ENCODE peak calls at places on chromosomes 6 and 20, in eight cellular contexts. O is CD8-positive, alpha-beta memory T cell; H is skeletal muscle cell; P is endodermal cell; G is keratinocyte; K is fibroblast of the aortic adventitia; U is WERI-Rb-1; W is right cardiac atrium. D is an unnamed sample.

GRCh38 chr6:147322299-147323162 is 118.3 kb downstream of the STXBP5 start:
- DNase-seq in H (peak), U (no peak), G (no peak), W (no peak), O (no peak), P (no peak), K (peak), D (no peak)

GRCh38 chr6:64750910-64751309 is 956.1 kb downstream of the EYS start:
- DNase-seq in P (no peak), H (no peak), W (no peak), U (no peak), O (peak), G (no peak), K (no peak), D (no peak)

GRCh38 chr6:149032599-149033405 is 284.7 kb upstream of the TAB2 start:
- DNase-seq in K (peak), G (no peak), P (no peak), U (no peak), W (no peak), H (peak), O (peak), D (no peak)

GRCh38 chr6:150813993-150814359 is 51.5 kb upstream of the MTHFD1L start:
- DNase-seq in P (no peak), G (no peak), K (peak), W (no peak), U (no peak), H (no peak), O (no peak), D (peak)

GRCh38 chr20:54256202-54256601 is 48.3 kb downstream of the PFDN4 start:
- DNase-seq in P (no peak), G (no peak), K (peak), U (no peak), O (no peak), H (no peak), W (no peak), D (no peak)

GRCh38 chr6:76861403-76861802 is 601.9 kb downstream of the HTR1B start:
- DNase-seq in K (no peak), U (peak), H (no peak), P (peak), W (no peak), G (no peak), O (no peak), D (no peak)

GRCh38 chr6:5501837-5502236 is 240.5 kb downstream of the FARS2 start:
- DNase-seq in G (no peak), P (no peak), W (no peak), U (no peak), K (no peak), H (no peak), O (no peak), D (no peak)

GRCh38 chr6:4270799-4271198 is 135.4 kb upstream of the ECI2 start:
- DNase-seq in U (no peak), G (no peak), K (peak), W (no peak), P (no peak), O (no peak), H (no peak), D (no peak)

GRCh38 chr20:10863337-10864060 is 189.7 kb upstream of the JAG1 start:
- DNase-seq in G (no peak), P (no peak), O (no peak), H (peak), W (no peak), K (peak), U (no peak), D (peak)

GRCh38 chr6:116500969-116501433 is 10.4 kb upstream of the CALHM5 start:
- DNase-seq in P (no peak), W (peak), U (no peak), G (peak), O (no peak), H (no peak), K (peak), D (peak)

GRCh38 chr6:151044465-151045441 is 179.3 kb downstream of the MTHFD1L start:
- DNase-seq in K (peak), O (no peak), W (no peak), P (peak), U (no peak), H (peak), G (no peak), D (peak)

GRCh38 chr6:87706187-87706966 is 4.3 kb upstream of the AKIRIN2 start:
- DNase-seq in U (no peak), P (no peak), O (no peak), H (no peak), W (no peak), G (no peak), K (peak), D (no peak)

GRCh38 chr6:166724576-166724975 is 97.5 kb upstream of the RPS6KA2 start:
- DNase-seq in P (peak), K (no peak), O (no peak), U (no peak), H (no peak), W (no peak), G (no peak), D (no peak)

GRCh38 chr6:157563611-157564284 is 182.8 kb downstream of the ZDHHC14 start:
- DNase-seq in O (no peak), U (no peak), H (no peak), G (no peak), K (no peak), W (no peak), P (no peak), D (no peak)

GRCh38 chr6:125157725-125158124 is 4.2 kb downstream of the TPD52L1 start:
- DNase-seq in P (no peak), H (no peak), O (no peak), G (no peak), W (no peak), U (peak), K (no peak), D (no peak)

GRCh38 chr6:16725145-16725864 is 36.0 kb downstream of the ATXN1 start:
- DNase-seq in W (no peak), O (no peak), H (peak), K (peak), G (no peak), U (no peak), P (no peak), D (peak)

GRCh38 chr20:23156170-23156841 is 70.2 kb upstream of the CD93 start:
- DNase-seq in W (peak), U (no peak), H (no peak), O (no peak), G (no peak), P (peak), K (peak), D (no peak)

GRCh38 chr6:139448094-139448649 is 73.7 kb upstream of the CITED2 start:
- DNase-seq in H (no peak), P (no peak), O (no peak), K (peak), G (no peak), W (no peak), U (no peak), D (no peak)

GRCh38 chr6:168037242-168037641 is 39.8 kb downstream of the KIF25 start:
- DNase-seq in U (no peak), P (no peak), W (peak), K (no peak), H (no peak), G (no peak), O (no peak), D (no peak)

GRCh38 chr6:124536792-124537191 is 425.4 kb upstream of the RNF217 start:
- DNase-seq in P (no peak), H (no peak), G (no peak), W (no peak), U (no peak), O (no peak), K (no peak), D (no peak)

DNA sequence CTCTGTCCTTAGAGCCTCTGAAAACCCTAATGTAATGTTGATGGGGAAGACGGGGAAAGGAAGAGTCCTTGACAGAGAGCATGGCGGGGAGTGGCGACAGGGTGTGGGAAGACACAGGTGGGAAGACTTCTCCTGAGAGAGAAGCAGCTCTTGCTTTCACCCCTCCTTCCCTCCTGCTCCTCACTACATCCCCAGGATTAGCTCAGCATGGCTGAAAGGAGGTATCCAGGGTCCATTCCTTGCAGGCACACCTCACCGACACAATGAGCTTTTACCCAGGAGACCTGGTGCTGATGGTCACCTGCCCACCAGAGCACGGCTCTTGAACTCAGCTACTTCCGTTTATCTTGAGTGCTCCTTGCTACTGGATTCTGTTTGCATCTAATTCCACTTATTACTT is 469.3 kb downstream of the CDH26 start:
- DNase-seq in H (no peak), P (no peak), K (no peak), G (no peak), U (no peak), O (no peak), W (no peak), D (no peak)
- H3K4me3 ChIP-seq in H (no peak), P (no peak), K (no peak), G (no peak), U (no peak), O (no peak), W (no peak), D (no peak)

GRCh38 chr6:146110990-146111389 is 82.1 kb downstream of the GRM1 start:
- DNase-seq in H (no peak), G (no peak), W (no peak), K (no peak), U (no peak), O (no peak), P (no peak), D (no peak)
- H3K4me3 ChIP-seq in H (no peak), G (no peak), W (no peak), K (no peak), U (no peak), O (no peak), P (no peak), D (no peak)

GRCh38 chr20:3935295-3935955 is 46.2 kb downstream of the PANK2 start:
- DNase-seq in H (no peak), U (no peak), P (no peak), K (peak), G (no peak), W (peak), O (no peak), D (no peak)

GRCh38 chr20:3932277-3933073 is 43.3 kb downstream of the PANK2 start:
- DNase-seq in G (no peak), K (peak), P (no peak), O (no peak), H (no peak), W (no peak), U (no peak), D (no peak)

GRCh38 chr20:3931664-3932063 is 42.5 kb downstream of the PANK2 start:
- DNase-seq in H (no peak), O (no peak), G (no peak), W (no peak), P (no peak), K (peak), U (no peak), D (no peak)

GRCh38 chr20:3934628-3935027 is 45.4 kb downstream of the PANK2 start:
- DNase-seq in H (no peak), W (no peak), U (no peak), P (no peak), K (no peak), O (no peak), G (no peak), D (no peak)

DNA sequence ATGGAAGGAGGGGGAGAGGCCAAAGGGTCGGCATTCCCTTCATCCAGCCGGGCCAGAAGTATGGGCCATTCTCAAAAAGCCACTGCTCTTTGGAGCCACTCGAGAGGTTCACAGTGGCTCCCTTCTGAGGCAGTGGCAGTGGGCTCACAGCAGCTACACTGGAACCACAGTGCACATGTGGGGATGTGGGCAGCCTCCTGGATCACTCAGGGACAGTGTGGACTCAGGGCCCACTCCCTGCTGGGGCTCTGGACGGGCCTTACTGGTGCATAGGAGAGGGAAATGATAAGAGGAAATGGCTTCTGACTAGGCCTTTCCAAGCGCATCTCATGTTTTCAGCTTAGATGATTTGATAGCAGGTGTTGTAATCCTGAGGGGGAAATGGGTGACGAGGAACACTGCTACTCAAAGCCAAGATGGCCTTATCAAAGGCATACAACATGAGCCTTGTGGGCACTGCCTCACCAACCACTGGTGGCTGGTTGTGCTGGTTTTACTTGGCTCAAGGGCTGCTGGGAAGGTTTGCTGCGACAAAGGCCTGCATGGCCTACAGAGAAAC is 44.0 kb downstream of the PANK2 start:
- DNase-seq in K (no peak), H (no peak), O (no peak), G (no peak), P (no peak), W (no peak), U (no peak), D (no peak)
- H3K4me3 ChIP-seq in K (no peak), H (no peak), O (peak), G (peak), P (no peak), W (peak), U (no peak), D (peak)

GRCh38 chr6:117677553-117678131 is 2.4 kb downstream of the NUS1 start:
- DNase-seq in U (no peak), P (no peak), O (no peak), K (peak), W (no peak), H (peak), G (peak), D (no peak)
- H3K4me3 ChIP-seq in U (no peak), P (peak), O (no peak), K (peak), W (no peak), H (no peak), G (peak), D (peak)

DNA sequence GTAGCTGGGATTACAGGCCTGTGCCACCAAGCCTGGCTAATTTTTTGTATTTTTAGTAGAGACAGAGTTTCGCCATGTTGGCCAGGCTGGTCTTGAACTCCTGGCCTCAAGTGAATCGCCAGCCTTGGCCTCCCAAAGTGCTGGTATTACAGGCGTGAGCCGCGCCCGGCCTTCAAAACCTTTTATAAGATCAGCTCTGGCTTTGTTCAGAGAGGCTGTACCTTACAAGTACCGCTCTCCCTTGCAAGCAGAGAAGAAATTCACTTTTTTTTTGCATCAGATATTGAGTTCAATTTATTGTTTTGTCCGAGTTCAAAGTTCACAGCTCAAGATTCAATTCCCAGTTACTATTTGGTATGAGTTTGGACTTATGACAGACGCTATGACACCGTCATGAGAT is 1.9 kb upstream of the DNAAF9 start:
- DNase-seq in U (no peak), K (no peak), G (no peak), P (no peak), O (no peak), H (no peak), W (no peak), D (no peak)
- H3K4me3 ChIP-seq in U (no peak), K (no peak), G (no peak), P (no peak), O (no peak), H (no peak), W (no peak), D (no peak)

DNA sequence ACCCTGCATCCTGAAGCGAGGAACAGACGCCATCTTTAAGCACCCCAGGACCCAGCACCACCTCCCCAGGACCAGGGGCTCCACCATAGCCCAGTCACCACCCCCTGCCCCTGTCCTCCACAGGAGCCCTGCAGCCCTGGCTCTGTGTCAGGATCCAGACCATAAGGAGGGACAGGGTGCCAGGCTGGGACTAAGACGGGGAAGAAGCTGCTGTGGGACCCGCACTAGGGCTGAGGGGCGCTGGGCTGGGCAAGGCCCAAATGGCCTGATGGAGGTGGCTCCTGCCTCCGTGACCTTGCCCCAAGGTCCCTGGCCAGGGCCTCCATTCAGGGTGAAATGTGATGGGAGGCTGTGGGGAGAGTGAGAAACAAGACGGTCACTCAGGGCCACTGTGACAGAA is 385.6 kb downstream of the TAF4 start:
- DNase-seq in K (no peak), H (no peak), U (no peak), W (peak), O (no peak), G (no peak), P (no peak), D (no peak)
- H3K4me3 ChIP-seq in K (no peak), H (no peak), U (no peak), W (no peak), O (no peak), G (no peak), P (no peak), D (no peak)

D was measured in epithelial cell of proximal tubule.